ENCODE peak calls at places on chromosomes 5 and 9, in seven cellular contexts. Q is endothelial cell, I is body of pancreas, P is WERI-Rb-1, V is colonic mucosa, Y is IMR-90, C is cardiac fibroblast. T is an unnamed sample.
A peak's percentile ranks its signal among the peaks of the same experiment; 100 is the strongest.

GRCh38 chr9:114902773-114903589 is 27.4 kb downstream of the TNFSF8 start:
- DNase-seq in Q (no peak), I (no peak), P (no peak), V (no peak), Y (peak; percentile 51), C (peak; percentile 43), T (peak; percentile 48)

GRCh38 chr5:128213340-128213739 is 129.8 kb downstream of the SLC12A2 start:
- DNase-seq in Q (peak; percentile 67), I (peak; percentile 56), P (peak; percentile 56), V (peak; percentile 56), Y (peak; percentile 77), C (peak; percentile 84), T (peak; percentile 89)

GRCh38 chr5:145198871-145199270 is 636.3 kb downstream of the PRELID2 start:
- DNase-seq in Q (no peak), I (no peak), P (no peak), V (no peak), Y (peak; percentile 19), C (no peak), T (no peak)

GRCh38 chr9:125558453-125559084 is 148.4 kb downstream of the MAPKAP1 start:
- DNase-seq in Q (peak; percentile 63), I (peak; percentile 72), P (peak; percentile 79), V (peak; percentile 76), Y (peak; percentile 83), C (peak; percentile 88), T (peak; percentile 88)

GRCh38 chr5:149938791-149939358 is 5.7 kb downstream of the PDE6A start:
- DNase-seq in Q (no peak), I (no peak), P (no peak), V (no peak), Y (peak; percentile 84), C (peak; percentile 97), T (peak; percentile 92)

GRCh38 chr5:95801532-95801931 is 21.0 kb downstream of the GLRX start:
- DNase-seq in Q (no peak), I (peak; percentile 24), P (no peak), V (no peak), Y (no peak), C (no peak), T (no peak)

GRCh38 chr5:143187495-143187894 is 216.0 kb downstream of the NR3C1 start:
- DNase-seq in Q (no peak), I (no peak), P (no peak), V (no peak), Y (no peak), C (no peak), T (no peak)

GRCh38 chr9:8186553-8186952 is 387.0 kb upstream of the DMAC1 start:
- DNase-seq in Q (no peak), I (no peak), P (no peak), V (no peak), Y (no peak), C (no peak), T (no peak)

GRCh38 chr5:113340537-113340936 is 94.3 kb downstream of the TSSK1B start:
- DNase-seq in Q (no peak), I (no peak), P (no peak), V (no peak), Y (no peak), C (peak; percentile 12), T (no peak)

GRCh38 chr5:173963107-173963506 is 25.9 kb upstream of the C5orf47 start:
- DNase-seq in Q (no peak), I (no peak), P (no peak), V (no peak), Y (peak; percentile 75), C (peak; percentile 58), T (peak; percentile 31)

GRCh38 chr9:131274674-131275331 is 1.5 kb downstream of the FAM78A start:
- DNase-seq in Q (no peak), I (no peak), P (no peak), V (no peak), Y (no peak), C (peak; percentile 23), T (no peak)

GRCh38 chr5:174288436-174288835 is 242.9 kb downstream of the NSG2 start:
- DNase-seq in Q (no peak), I (no peak), P (no peak), V (no peak), Y (no peak), C (no peak), T (no peak)

GRCh38 chr9:88433583-88434240 is 45.5 kb downstream of the SPIN1 start:
- DNase-seq in Q (no peak), I (no peak), P (no peak), V (no peak), Y (peak; percentile 56), C (peak; percentile 46), T (peak; percentile 4)

GRCh38 chr5:3598725-3599282 is 3.2 kb downstream of the IRX1 start:
- DNase-seq in Q (no peak), I (no peak), P (no peak), V (no peak), Y (no peak), C (no peak), T (no peak)

GRCh38 chr9:126844085-126844484 is 16.4 kb upstream of the ZBTB34 start:
- DNase-seq in Q (no peak), I (no peak), P (no peak), V (no peak), Y (peak; percentile 80), C (peak; percentile 52), T (peak; percentile 56)

GRCh38 chr5:142600611-142601360 is 85.1 kb downstream of the FGF1 start:
- DNase-seq in Q (no peak), I (peak; percentile 64), P (no peak), V (no peak), Y (peak; percentile 91), C (peak; percentile 71), T (peak; percentile 74)

GRCh38 chr5:139681466-139681865 is 33.3 kb downstream of the CXXC5 start:
- DNase-seq in Q (no peak), I (no peak), P (no peak), V (no peak), Y (no peak), C (no peak), T (no peak)

GRCh38 chr5:151630088-151630487 is 39.0 kb upstream of the FAT2 start:
- DNase-seq in Q (no peak), I (no peak), P (no peak), V (no peak), Y (peak; percentile 3), C (no peak), T (no peak)

GRCh38 chr5:116234681-116235080 is 149.9 kb downstream of the COMMD10 start:
- DNase-seq in Q (no peak), I (no peak), P (no peak), V (no peak), Y (no peak), C (no peak), T (no peak)

GRCh38 chr9:136088939-136089696 is 6.0 kb downstream of the NACC2 start:
- DNase-seq in Q (no peak), I (no peak), P (no peak), V (no peak), Y (no peak), C (no peak), T (no peak)

GRCh38 chr9:126615251-126615790 is 1.6 kb downstream of the LMX1B start:
- DNase-seq in Q (peak; percentile 51), I (peak; percentile 33), P (no peak), V (no peak), Y (peak; percentile 4), C (no peak), T (peak; percentile 18)

GRCh38 chr5:90878549-90879196 is 320.1 kb downstream of the ADGRV1 start:
- DNase-seq in Q (no peak), I (no peak), P (no peak), V (no peak), Y (peak; percentile 34), C (peak; percentile 59), T (peak; percentile 77)

GRCh38 chr5:93512799-93513198 is 68.2 kb downstream of the NR2F1-AS1 start:
- DNase-seq in Q (no peak), I (no peak), P (no peak), V (no peak), Y (peak; percentile 95), C (peak; percentile 98), T (peak; percentile 90)

GRCh38 chr5:126055348-126055729 is 367.9 kb upstream of the GRAMD2B start:
- DNase-seq in Q (no peak), I (no peak), P (no peak), V (no peak), Y (no peak), C (no peak), T (no peak)

GRCh38 chr9:131915181-131915580 is 164.5 kb downstream of the MED27 start:
- DNase-seq in Q (no peak), I (no peak), P (no peak), V (no peak), Y (peak; percentile 52), C (peak; percentile 58), T (no peak)

GRCh38 chr5:92402045-92402444 is 1018.9 kb upstream of the ARRDC3 start:
- DNase-seq in Q (no peak), I (no peak), P (no peak), V (no peak), Y (peak; percentile 62), C (peak; percentile 56), T (peak; percentile 18)

GRCh38 chr5:92403308-92403707 is 1020.2 kb upstream of the ARRDC3 start:
- DNase-seq in Q (no peak), I (no peak), P (no peak), V (no peak), Y (no peak), C (no peak), T (no peak)

GRCh38 chr5:92401492-92401891 is 1018.4 kb upstream of the ARRDC3 start:
- DNase-seq in Q (peak; percentile 10), I (no peak), P (no peak), V (no peak), Y (peak; percentile 14), C (peak; percentile 43), T (peak; percentile 63)
- TF ChIP-seq CTCF in Q (no peak), I (no peak), P (no peak), V (no peak), Y (no peak), C (no peak), T (no peak)

GRCh38 chr9:91927912-91928510 is 22.0 kb downstream of the ROR2 start:
- DNase-seq in Q (no peak), I (no peak), P (no peak), V (no peak), Y (no peak), C (no peak), T (no peak)
- TF ChIP-seq CTCF in Q (no peak), I (no peak), P (no peak), V (no peak), Y (no peak), C (no peak), T (no peak)

DNA sequence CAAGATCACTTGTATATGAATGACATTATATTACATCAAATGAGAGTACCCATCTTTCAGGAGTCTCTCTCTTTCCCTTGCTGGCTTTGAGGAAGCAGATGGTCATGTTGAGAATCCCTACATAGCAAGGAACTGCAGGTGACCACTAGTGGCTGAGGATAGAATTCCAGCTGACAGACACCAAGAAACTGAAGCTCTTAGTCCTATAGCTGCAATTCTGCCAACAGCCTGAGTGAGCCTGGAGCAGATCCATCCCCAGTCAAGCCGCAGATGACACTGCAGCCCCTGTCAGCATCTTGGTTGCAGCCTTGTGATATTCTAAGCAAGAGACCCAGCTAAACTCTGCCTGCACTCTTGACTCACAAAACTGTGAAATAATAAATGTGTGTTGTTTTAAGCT is 531.5 kb downstream of the CSNK1G3 start:
- DNase-seq in Q (no peak), I (no peak), P (peak; percentile 52), V (no peak), Y (no peak), C (peak; percentile 11), T (no peak)
- TF ChIP-seq CTCF in Q (no peak), I (no peak), P (peak; percentile 58), V (no peak), Y (no peak), C (peak; percentile 17), T (peak; percentile 4)

GRCh38 chr5:35921930-35922329 is 16.5 kb downstream of the CAPSL start:
- DNase-seq in Q (no peak), I (no peak), P (no peak), V (no peak), Y (no peak), C (no peak), T (no peak)
- TF ChIP-seq CTCF in Q (no peak), I (no peak), P (no peak), V (no peak), Y (no peak), C (no peak), T (no peak)